ENCODE peak calls at places on chromosomes 12 and 14, in five cellular contexts. K is lower lobe of right lung, R is tibial artery, N is pancreas, U is uterus. J is an unnamed sample.

GRCh38 chr14:69606816-69607215 is 4.6 kb upstream of the SUSD6 start:
- DNase-seq in K (no peak), R (no peak), N (no peak), U (no peak), J (no peak)

GRCh38 chr12:79769860-79770485 is 79.2 kb upstream of the PAWR start:
- DNase-seq in K (no peak), R (no peak), N (no peak), U (no peak), J (no peak)

GRCh38 chr14:41303506-41303905 is 303.2 kb upstream of the LRFN5 start:
- DNase-seq in K (no peak), R (no peak), N (no peak), U (no peak), J (no peak)

GRCh38 chr12:132166801-132167591 is 22.7 kb downstream of the NOC4L start:
- DNase-seq in K (no peak), R (no peak), N (no peak), U (no peak), J (no peak)

GRCh38 chr14:67428501-67429031 is 16.6 kb upstream of the PLEK2 start:
- DNase-seq in K (no peak), R (no peak), N (no peak), U (no peak), J (no peak)

GRCh38 chr14:97377550-97377949 is 580.4 kb downstream of the VRK1 start:
- DNase-seq in K (no peak), R (no peak), N (no peak), U (no peak), J (no peak)

GRCh38 chr12:132520421-132521199 is 30.7 kb downstream of the FBRSL1 start:
- DNase-seq in K (no peak), R (no peak), N (no peak), U (no peak), J (no peak)

GRCh38 chr12:65524666-65525065 is 246.2 kb downstream of the MSRB3 start:
- DNase-seq in K (no peak), R (no peak), N (no peak), U (no peak), J (no peak)

GRCh38 chr14:104678346-104678745 is 11.1 kb upstream of the INF2 start:
- DNase-seq in K (peak; percentile 56), R (no peak), N (peak; percentile 42), U (peak; percentile 55), J (no peak)

GRCh38 chr12:50196537-50196936 is 29.4 kb upstream of the CERS5 start:
- DNase-seq in K (no peak), R (no peak), N (no peak), U (no peak), J (no peak)

GRCh38 chr12:118742426-118742825 is 238.9 kb upstream of the SRRM4 start:
- DNase-seq in K (no peak), R (no peak), N (no peak), U (no peak), J (no peak)

DNA sequence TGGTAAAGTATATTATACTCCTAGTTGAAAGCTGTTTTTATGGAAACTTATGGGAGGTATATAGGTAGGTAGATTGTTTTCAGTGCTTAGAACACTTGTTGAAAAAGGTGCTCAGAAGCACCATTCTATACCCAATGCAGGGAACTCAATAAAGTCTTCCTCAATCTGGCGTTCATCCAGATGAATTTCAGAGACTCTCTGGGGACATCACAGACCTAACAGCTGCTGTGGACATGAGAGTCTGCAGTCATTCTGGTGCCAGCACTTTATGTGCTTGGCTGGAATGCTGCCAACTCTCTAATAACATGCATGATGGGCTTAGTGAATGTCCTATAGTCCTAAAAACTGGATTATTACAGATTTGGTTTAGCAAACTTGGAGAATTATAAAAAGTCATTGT is 115.9 kb downstream of the NTN4 start:
- DNase-seq in K (no peak), R (no peak), N (no peak), U (no peak), J (no peak)
- H3K27ac ChIP-seq in K (no peak overlapping the region), R (no peak overlapping the region), N (no peak overlapping the region), U (no peak overlapping the region), J (no peak overlapping the region)

GRCh38 chr14:22613736-22614239 is 15.7 kb downstream of the ABHD4 start:
- DNase-seq in K (no peak), R (no peak), N (no peak), U (no peak), J (no peak)

GRCh38 chr14:22607291-22607690 is 9.2 kb downstream of the ABHD4 start:
- DNase-seq in K (no peak), R (no peak), N (no peak), U (no peak), J (no peak)

GRCh38 chr14:22614240-22614799 is 16.2 kb downstream of the ABHD4 start:
- DNase-seq in K (no peak), R (no peak), N (peak; percentile 50), U (no peak), J (no peak)

GRCh38 chr14:22610931-22611330 is 12.8 kb downstream of the ABHD4 start:
- DNase-seq in K (no peak), R (no peak), N (no peak), U (no peak), J (no peak)

GRCh38 chr14:22613091-22613695 is 15.1 kb downstream of the ABHD4 start:
- DNase-seq in K (no peak), R (no peak), N (no peak), U (no peak), J (no peak)
- TF ChIP-seq CTCF in K (no peak), R (no peak), N (no peak), U (no peak), J (no peak)

GRCh38 chr12:6775185-6775770 is 3.0 kb downstream of the LAG3 start:
- DNase-seq in K (no peak), R (no peak), N (no peak), U (no peak), J (no peak)
- H3K27me3 ChIP-seq in K (no peaks in the 10 kb centered on the region), R (no peaks in the 10 kb centered on the region), N (no peaks in the 10 kb centered on the region), U (no peaks in the 10 kb centered on the region), J (peaks cover 8% of the 10 kb centered on the region)

GRCh38 chr12:807041-807717 is 54.8 kb downstream of the WNK1 start:
- DNase-seq in K (no peak), R (no peak), N (no peak), U (no peak), J (no peak)
- H3K27ac ChIP-seq in K (no peak overlapping the region), R (peak overlapping the region; percentile 36), N (no peak overlapping the region), U (peak overlapping the region; percentile 24), J (peak overlapping the region; percentile 26)